ENCODE peak calls at places on chromosomes 16 and 17, in nine cellular contexts. P, L, U, G, D, Z, M, K and R are unnamed samples.

GRCh38 chr17:36949461-36949927 is 740 bp downstream of the AATF start:
- DNase-seq in M (no peak), U (peak), L (no peak), P (no peak), D (no peak), G (no peak), Z (no peak), K (no peak), R (no peak)

GRCh38 chr17:3959295-3959899 is 4.8 kb downstream of the ATP2A3 start:
- DNase-seq in L (no peak), P (no peak), G (no peak), D (no peak), U (peak), Z (no peak), M (no peak), K (peak), R (no peak)

GRCh38 chr17:45747907-45748306 is 36.2 kb upstream of the CRHR1 start:
- DNase-seq in U (no peak), K (no peak), Z (no peak), M (no peak), D (no peak), G (no peak), P (no peak), L (no peak), R (no peak)

GRCh38 chr16:85620403-85620802 is 7.3 kb downstream of the GSE1 start:
- DNase-seq in M (no peak), G (no peak), P (no peak), D (no peak), Z (no peak), K (no peak), L (no peak), U (no peak), R (no peak)

GRCh38 chr16:53428681-53429080 is 5.6 kb upstream of the RBL2 start:
- DNase-seq in M (no peak), P (no peak), U (no peak), G (no peak), K (no peak), Z (no peak), L (no peak), D (no peak), R (no peak)

GRCh38 chr16:84275562-84276151 is 19.0 kb upstream of the WFDC1 start:
- DNase-seq in P (no peak), L (no peak), D (no peak), U (no peak), M (no peak), G (no peak), Z (no peak), K (no peak), R (no peak)

GRCh38 chr17:47820023-47820789 is 1.4 kb downstream of the OSBPL7 start:
- DNase-seq in D (peak), K (no peak), M (no peak), U (no peak), G (no peak), Z (no peak), P (no peak), L (no peak), R (no peak)

GRCh38 chr17:72850410-72850809 is 242.1 kb downstream of the SLC39A11 start:
- DNase-seq in P (no peak), K (no peak), Z (peak), L (no peak), D (no peak), G (no peak), U (peak), M (peak), R (no peak)

GRCh38 chr17:82874011-82874835 is 34.4 kb upstream of the ZNF750 start:
- DNase-seq in G (no peak), Z (no peak), U (no peak), P (peak), M (peak), K (no peak), L (no peak), D (no peak), R (no peak)

GRCh38 chr17:17091276-17091675 is 49.0 kb downstream of the MPRIP start:
- DNase-seq in P (peak), M (no peak), G (peak), Z (no peak), K (no peak), L (no peak), D (no peak), U (no peak), R (no peak)

GRCh38 chr16:56631832-56632159 is 663 bp upstream of the MT1M start:
- DNase-seq in D (no peak), K (no peak), U (no peak), P (no peak), L (no peak), M (no peak), Z (no peak), G (no peak), R (no peak)

GRCh38 chr16:75789237-75789636 is 62.9 kb upstream of the CPHXL start:
- DNase-seq in L (peak), D (no peak), M (peak), K (peak), P (no peak), U (peak), G (no peak), Z (no peak), R (peak)

GRCh38 chr16:82643936-82644630 is 17.3 kb downstream of the CDH13 start:
- DNase-seq in M (no peak), G (no peak), D (no peak), U (no peak), Z (no peak), L (peak), P (no peak), K (no peak), R (no peak)

GRCh38 chr17:38897671-38898290 is 27.6 kb upstream of the LASP1NB start:
- DNase-seq in P (no peak), M (no peak), Z (no peak), G (no peak), L (no peak), K (no peak), D (no peak), U (no peak), R (no peak)

GRCh38 chr17:77696720-77697460 is 261.6 kb upstream of the TNRC6C start:
- DNase-seq in Z (no peak), G (peak), U (no peak), K (no peak), L (peak), M (no peak), P (peak), D (no peak), R (no peak)

GRCh38 chr17:5800646-5801045 is 216.3 kb upstream of the NLRP1 start:
- DNase-seq in K (no peak), M (no peak), L (no peak), G (no peak), D (no peak), Z (no peak), U (no peak), P (no peak), R (no peak)

GRCh38 chr17:75404223-75404738 is 1.2 kb downstream of the GRB2 start:
- DNase-seq in Z (peak), D (peak), L (peak), G (peak), M (no peak), P (peak), K (peak), U (peak), R (peak)

GRCh38 chr17:4584125-4584834 is at the start of gene SMTNL2:
- DNase-seq in P (peak), Z (peak), U (no peak), G (no peak), K (no peak), L (no peak), M (no peak), D (no peak), R (no peak)

GRCh38 chr17:1232786-1233185 is 37.5 kb upstream of the BHLHA9 start:
- DNase-seq in L (no peak), U (peak), K (no peak), G (no peak), M (no peak), P (no peak), Z (peak), D (no peak), R (no peak)

GRCh38 chr17:82933006-82933310 is 93.1 kb upstream of the ZNF750 start:
- DNase-seq in M (no peak), K (no peak), D (no peak), Z (no peak), L (no peak), U (no peak), P (peak), G (peak), R (no peak)

GRCh38 chr16:16191493-16192167 is 31.7 kb downstream of the ABCC6 start:
- DNase-seq in D (no peak), Z (no peak), U (no peak), P (no peak), M (no peak), G (no peak), L (no peak), K (no peak), R (no peak)

GRCh38 chr17:39738568-39738901 is 797 bp downstream of the GRB7 start:
- DNase-seq in Z (peak), K (peak), P (no peak), G (peak), D (no peak), M (no peak), L (peak), U (no peak), R (peak)

GRCh38 chr16:4661661-4662060 is 31.7 kb upstream of the NUDT16L1 start:
- DNase-seq in D (peak), U (peak), L (no peak), P (peak), M (no peak), G (no peak), K (peak), Z (no peak), R (no peak)

GRCh38 chr16:55284718-55285099 is 39.3 kb upstream of the IRX6 start:
- DNase-seq in L (no peak), U (no peak), K (no peak), G (no peak), D (no peak), Z (no peak), P (no peak), M (no peak), R (no peak)